ENCODE peak calls at places on chromosomes 11 and 22, in eight cellular contexts. H, G, W, J, V, Z, S and Y are unnamed samples.

GRCh38 chr11:112797653-112798293 is 163.4 kb upstream of the NCAM1 start:
- DNase-seq in S (peak; percentile 72), H (no peak), V (peak; percentile 35), W (peak; percentile 64), G (no peak), J (peak; percentile 24), Z (peak; percentile 55), Y (no peak)

GRCh38 chr11:130834886-130835285 is 81.4 kb downstream of the SNX19 start:
- DNase-seq in V (no peak), Z (peak; percentile 14), H (no peak), W (no peak), S (no peak), G (no peak), J (no peak), Y (no peak)

GRCh38 chr22:40898850-40899357 is 37.0 kb upstream of the DNAJB7 start:
- DNase-seq in V (no peak), H (peak; percentile 39), J (no peak), S (no peak), G (peak; percentile 66), Z (peak; percentile 68), W (peak; percentile 80), Y (peak; percentile 25)

GRCh38 chr11:72189448-72190250 is 2.3 kb upstream of the FOLR1 start:
- DNase-seq in G (no peak), J (no peak), W (no peak), H (no peak), S (no peak), Z (no peak), V (peak; percentile 44), Y (no peak)

GRCh38 chr11:65895482-65895981 is 4.7 kb downstream of the FOSL1 start:
- DNase-seq in S (no peak), J (no peak), V (no peak), G (no peak), Z (no peak), H (no peak), W (no peak), Y (no peak)

GRCh38 chr11:12606597-12606996 is 67.6 kb upstream of the TEAD1 start:
- DNase-seq in H (no peak), W (peak; percentile 86), V (no peak), G (peak; percentile 81), Z (no peak), J (no peak), S (no peak), Y (no peak)

GRCh38 chr11:43830928-43831440 is 49.6 kb upstream of the ALKBH3 start:
- DNase-seq in S (no peak), V (peak; percentile 7), J (peak; percentile 25), H (no peak), W (peak; percentile 99), Z (no peak), G (peak; percentile 100), Y (no peak)

GRCh38 chr11:110425751-110426545 is 3.8 kb upstream of the FDX1 start:
- DNase-seq in S (no peak), J (no peak), W (peak; percentile 96), V (no peak), Z (no peak), H (no peak), G (peak; percentile 67), Y (no peak)

GRCh38 chr11:73866095-73866579 is 10.5 kb downstream of the COA4 start:
- DNase-seq in W (peak; percentile 40), S (no peak), G (peak; percentile 26), Z (no peak), V (no peak), J (no peak), H (no peak), Y (no peak)

GRCh38 chr11:35907648-35908431 is 36.0 kb upstream of the LDLRAD3 start:
- DNase-seq in W (peak; percentile 96), G (peak; percentile 25), S (no peak), V (peak; percentile 18), Z (peak; percentile 80), H (no peak), J (no peak), Y (no peak)

GRCh38 chr11:94504689-94505293 is 7.5 kb upstream of the C11orf97 start:
- DNase-seq in V (no peak), J (no peak), G (peak; percentile 58), W (peak; percentile 80), S (no peak), H (peak; percentile 47), Z (peak; percentile 60), Y (peak; percentile 32)

GRCh38 chr11:11396290-11397042 is 43.4 kb upstream of the CSNK2A3 start:
- DNase-seq in H (no peak), S (no peak), J (no peak), V (no peak), Z (no peak), G (peak; percentile 97), W (peak; percentile 17), Y (no peak)

GRCh38 chr11:121930004-121930965 is 185.7 kb downstream of the BLID start:
- DNase-seq in S (no peak), W (peak; percentile 19), V (peak; percentile 6), J (no peak), Z (peak; percentile 11), G (no peak), H (no peak), Y (peak; percentile 6)

GRCh38 chr11:99501655-99502054 is 480.9 kb downstream of the CNTN5 start:
- DNase-seq in S (no peak), J (no peak), W (no peak), H (no peak), V (no peak), Z (no peak), G (no peak), Y (no peak)

GRCh38 chr11:110862407-110862806 is 150.2 kb upstream of the ARHGAP20 start:
- DNase-seq in V (no peak), G (no peak), J (no peak), Z (no peak), H (no peak), S (no peak), W (no peak), Y (no peak)

GRCh38 chr11:71991494-71991893 is 7.2 kb upstream of the IL18BP start:
- DNase-seq in W (no peak), J (no peak), V (no peak), G (no peak), Z (peak; percentile 88), S (no peak), H (no peak), Y (peak; percentile 75)

GRCh38 chr11:47611240-47611863 is 17.1 kb upstream of the C1QTNF4 start:
- DNase-seq in V (no peak), S (no peak), H (no peak), G (no peak), W (no peak), J (no peak), Z (peak; percentile 54), Y (peak; percentile 45)

GRCh38 chr11:130403967-130404366 is 24.4 kb downstream of the ADAMTS8 start:
- DNase-seq in Z (no peak), H (no peak), G (no peak), W (no peak), S (no peak), J (no peak), V (no peak), Y (no peak)

GRCh38 chr22:45094081-45094720 is 69.5 kb upstream of the NUP50 start:
- DNase-seq in S (no peak), G (no peak), V (no peak), H (no peak), W (no peak), J (no peak), Z (no peak), Y (no peak)

GRCh38 chr11:23313001-23313400 is 452.7 kb upstream of the CCDC179 start:
- DNase-seq in W (peak; percentile 53), G (no peak), Z (no peak), J (no peak), S (no peak), H (no peak), V (no peak), Y (no peak)

GRCh38 chr22:25780673-25781072 is 38.7 kb downstream of the MYO18B start:
- DNase-seq in J (no peak), G (no peak), W (no peak), H (no peak), V (no peak), Z (no peak), S (peak; percentile 31), Y (no peak)

GRCh38 chr11:7844521-7844920 is 47.8 kb upstream of the OR5P2 start:
- DNase-seq in S (no peak), Z (no peak), J (no peak), G (no peak), W (no peak), V (no peak), H (no peak), Y (no peak)

GRCh38 chr11:9617960-9618359 is 44.5 kb downstream of the WEE1 start:
- DNase-seq in Z (no peak), V (no peak), W (no peak), S (no peak), H (no peak), J (no peak), G (peak; percentile 59), Y (no peak)